ENCODE peak calls at places on chromosomes 16 and 17, in four cellular contexts. One of them, this sample, is unnamed.

GRCh38 chr17:2043785-2044184 is 2.0 kb downstream of the OVCA2 start:
- DNase-seq in NCI-H2081: no peak
- DNase-seq in A549: peak; percentile 50
- DNase-seq in activated CD8-positive, alpha-beta memory T cell treated with anti-CD3 and anti-CD28 coated beads for 1 hour: no peak
- DNase-seq in this sample: no peak

GRCh38 chr17:51298508-51299371 is 38.4 kb downstream of the UTP18 start:
- DNase-seq in NCI-H2081: peak; percentile 69
- DNase-seq in A549: peak; percentile 67
- DNase-seq in activated CD8-positive, alpha-beta memory T cell treated with anti-CD3 and anti-CD28 coated beads for 1 hour: no peak
- DNase-seq in this sample: no peak

GRCh38 chr17:14488958-14489550 is 188.2 kb downstream of the HS3ST3B1 start:
- DNase-seq in NCI-H2081: no peak
- DNase-seq in A549: no peak
- DNase-seq in activated CD8-positive, alpha-beta memory T cell treated with anti-CD3 and anti-CD28 coated beads for 1 hour: no peak
- DNase-seq in this sample: no peak

GRCh38 chr16:24635900-24636610 is 93.4 kb upstream of the TNRC6A start:
- DNase-seq in NCI-H2081: peak; percentile 20
- DNase-seq in A549: peak; percentile 92
- DNase-seq in activated CD8-positive, alpha-beta memory T cell treated with anti-CD3 and anti-CD28 coated beads for 1 hour: no peak
- DNase-seq in this sample: no peak

GRCh38 chr16:3065069-3065741 is at the start of gene IL32:
- DNase-seq in NCI-H2081: no peak
- DNase-seq in A549: peak; percentile 66
- DNase-seq in activated CD8-positive, alpha-beta memory T cell treated with anti-CD3 and anti-CD28 coated beads for 1 hour: peak; percentile 51
- DNase-seq in this sample: no peak

GRCh38 chr17:41333836-41334235 is 16.8 kb downstream of the KRT33A start:
- DNase-seq in NCI-H2081: no peak
- DNase-seq in A549: no peak
- DNase-seq in activated CD8-positive, alpha-beta memory T cell treated with anti-CD3 and anti-CD28 coated beads for 1 hour: no peak
- DNase-seq in this sample: no peak

GRCh38 chr17:77320046-77320445 is 179.3 kb downstream of the SEC14L1 start:
- DNase-seq in NCI-H2081: no peak
- DNase-seq in A549: no peak
- DNase-seq in activated CD8-positive, alpha-beta memory T cell treated with anti-CD3 and anti-CD28 coated beads for 1 hour: no peak
- DNase-seq in this sample: no peak

GRCh38 chr16:29943846-29944669 is 17.8 kb upstream of the TMEM219 start:
- DNase-seq in NCI-H2081: peak; percentile 2
- DNase-seq in A549: peak; percentile 99
- DNase-seq in activated CD8-positive, alpha-beta memory T cell treated with anti-CD3 and anti-CD28 coated beads for 1 hour: no peak
- DNase-seq in this sample: no peak

GRCh38 chr16:57313509-57313908 is 29.0 kb upstream of the PLLP start:
- DNase-seq in NCI-H2081: no peak
- DNase-seq in A549: no peak
- DNase-seq in activated CD8-positive, alpha-beta memory T cell treated with anti-CD3 and anti-CD28 coated beads for 1 hour: no peak
- DNase-seq in this sample: no peak

GRCh38 chr16:1162701-1163566 is 10.0 kb downstream of the CACNA1H start:
- DNase-seq in NCI-H2081: no peak
- DNase-seq in A549: no peak
- DNase-seq in activated CD8-positive, alpha-beta memory T cell treated with anti-CD3 and anti-CD28 coated beads for 1 hour: no peak
- DNase-seq in this sample: no peak

GRCh38 chr17:54839022-54839806 is 61.4 kb upstream of the TOM1L1 start:
- DNase-seq in NCI-H2081: no peak
- DNase-seq in A549: no peak
- DNase-seq in activated CD8-positive, alpha-beta memory T cell treated with anti-CD3 and anti-CD28 coated beads for 1 hour: no peak
- DNase-seq in this sample: no peak

GRCh38 chr16:89187337-89188063 is 12.8 kb downstream of the SLC22A31 start:
- DNase-seq in NCI-H2081: no peak
- DNase-seq in A549: peak; percentile 56
- DNase-seq in activated CD8-positive, alpha-beta memory T cell treated with anti-CD3 and anti-CD28 coated beads for 1 hour: no peak
- DNase-seq in this sample: no peak

GRCh38 chr17:31593806-31594205 is 202.3 kb downstream of the RAB11FIP4 start:
- DNase-seq in NCI-H2081: no peak
- DNase-seq in A549: no peak
- DNase-seq in activated CD8-positive, alpha-beta memory T cell treated with anti-CD3 and anti-CD28 coated beads for 1 hour: no peak
- DNase-seq in this sample: no peak

GRCh38 chr16:32116080-32116479 is 137.0 kb upstream of the TP53TG3D start:
- DNase-seq in NCI-H2081: no peak
- DNase-seq in A549: no peak
- DNase-seq in activated CD8-positive, alpha-beta memory T cell treated with anti-CD3 and anti-CD28 coated beads for 1 hour: no peak
- DNase-seq in this sample: no peak

GRCh38 chr17:4842376-4842775 is 9.2 kb downstream of the MINK1 start:
- DNase-seq in NCI-H2081: no peak
- DNase-seq in A549: no peak
- DNase-seq in activated CD8-positive, alpha-beta memory T cell treated with anti-CD3 and anti-CD28 coated beads for 1 hour: no peak
- DNase-seq in this sample: no peak

GRCh38 chr16:68884867-68885266 is 41.5 kb downstream of the TANGO6 start:
- DNase-seq in NCI-H2081: peak; percentile 94
- DNase-seq in A549: no peak
- DNase-seq in activated CD8-positive, alpha-beta memory T cell treated with anti-CD3 and anti-CD28 coated beads for 1 hour: no peak
- DNase-seq in this sample: no peak

GRCh38 chr16:79994413-79994812 is 393.9 kb upstream of the MAF start:
- DNase-seq in NCI-H2081: no peak
- DNase-seq in A549: no peak
- DNase-seq in activated CD8-positive, alpha-beta memory T cell treated with anti-CD3 and anti-CD28 coated beads for 1 hour: no peak
- DNase-seq in this sample: no peak

GRCh38 chr16:1909661-1910231 is 8.5 kb downstream of the HS3ST6 start:
- DNase-seq in NCI-H2081: no peak
- DNase-seq in A549: no peak
- DNase-seq in activated CD8-positive, alpha-beta memory T cell treated with anti-CD3 and anti-CD28 coated beads for 1 hour: no peak
- DNase-seq in this sample: no peak

GRCh38 chr17:66465701-66466100 is 163.3 kb downstream of the PRKCA start:
- DNase-seq in NCI-H2081: no peak
- DNase-seq in A549: no peak
- DNase-seq in activated CD8-positive, alpha-beta memory T cell treated with anti-CD3 and anti-CD28 coated beads for 1 hour: no peak
- DNase-seq in this sample: no peak

GRCh38 chr17:6455321-6455705 is 11.1 kb downstream of the PIMREG start:
- DNase-seq in NCI-H2081: peak; percentile 16
- DNase-seq in A549: no peak
- DNase-seq in activated CD8-positive, alpha-beta memory T cell treated with anti-CD3 and anti-CD28 coated beads for 1 hour: peak; percentile 19
- DNase-seq in this sample: no peak

GRCh38 chr17:77778636-77779524 is 179.6 kb upstream of the TNRC6C start:
- DNase-seq in NCI-H2081: peak; percentile 64
- DNase-seq in A549: peak; percentile 35
- DNase-seq in activated CD8-positive, alpha-beta memory T cell treated with anti-CD3 and anti-CD28 coated beads for 1 hour: no peak
- DNase-seq in this sample: no peak

GRCh38 chr16:86809458-86809955 is 231.2 kb downstream of the FOXL1 start:
- DNase-seq in NCI-H2081: no peak
- DNase-seq in A549: peak; percentile 51
- DNase-seq in activated CD8-positive, alpha-beta memory T cell treated with anti-CD3 and anti-CD28 coated beads for 1 hour: no peak
- DNase-seq in this sample: no peak

GRCh38 chr17:39661744-39662541 is 3.2 kb upstream of the TCAP start:
- DNase-seq in NCI-H2081: no peak
- DNase-seq in A549: no peak
- DNase-seq in activated CD8-positive, alpha-beta memory T cell treated with anti-CD3 and anti-CD28 coated beads for 1 hour: no peak
- DNase-seq in this sample: no peak

GRCh38 chr17:68398731-68399637 is 58.3 kb downstream of the WIPI1 start:
- DNase-seq in NCI-H2081: peak; percentile 67
- DNase-seq in A549: peak; percentile 82
- DNase-seq in activated CD8-positive, alpha-beta memory T cell treated with anti-CD3 and anti-CD28 coated beads for 1 hour: no peak
- DNase-seq in this sample: no peak

GRCh38 chr17:40648326-40648968 is 829 bp upstream of the SMARCE1 start:
- DNase-seq in NCI-H2081: no peak
- DNase-seq in A549: no peak
- DNase-seq in activated CD8-positive, alpha-beta memory T cell treated with anti-CD3 and anti-CD28 coated beads for 1 hour: no peak
- DNase-seq in this sample: no peak

GRCh38 chr16:15041260-15042011 is 14.4 kb downstream of the NTAN1 start:
- DNase-seq in NCI-H2081: no peak
- DNase-seq in A549: no peak
- DNase-seq in activated CD8-positive, alpha-beta memory T cell treated with anti-CD3 and anti-CD28 coated beads for 1 hour: no peak
- DNase-seq in this sample: no peak

GRCh38 chr17:44906010-44906646 is 6.9 kb upstream of the EFTUD2 start:
- DNase-seq in NCI-H2081: no peak
- DNase-seq in A549: peak; percentile 89
- DNase-seq in activated CD8-positive, alpha-beta memory T cell treated with anti-CD3 and anti-CD28 coated beads for 1 hour: no peak
- DNase-seq in this sample: no peak

GRCh38 chr17:44556114-44556853 is 1.0 kb upstream of the FZD2 start:
- DNase-seq in NCI-H2081: peak; percentile 62
- DNase-seq in A549: peak; percentile 74
- DNase-seq in activated CD8-positive, alpha-beta memory T cell treated with anti-CD3 and anti-CD28 coated beads for 1 hour: no peak
- DNase-seq in this sample: no peak

GRCh38 chr16:57305159-57305811 is 20.8 kb upstream of the PLLP start:
- DNase-seq in NCI-H2081: no peak
- DNase-seq in A549: no peak
- DNase-seq in activated CD8-positive, alpha-beta memory T cell treated with anti-CD3 and anti-CD28 coated beads for 1 hour: no peak
- DNase-seq in this sample: no peak

This sample was measured in central memory CD8-positive, alpha-beta T cell.